ENCODE peak calls at places on chromosomes 7 and 10, in seven cellular contexts. I, C, M, D, L, B and W are unnamed samples.
A peak's percentile ranks its signal among the peaks of the same experiment; 100 is the strongest.

GRCh38 chr7:7761340-7761973 is 43.0 kb upstream of the RPA3 start:
- DNase-seq in M (no peak), I (no peak), L (no peak), B (no peak), D (peak; percentile 60), C (no peak), W (no peak)

GRCh38 chr7:47572101-47572460 is 9.8 kb downstream of the TNS3 start:
- DNase-seq in M (no peak), I (no peak), C (no peak), L (no peak), B (no peak), D (no peak), W (no peak)

GRCh38 chr7:138752568-138753518 is 45.0 kb upstream of the TMEM213 start:
- DNase-seq in L (peak; percentile 51), C (no peak), I (no peak), D (peak; percentile 63), M (no peak), B (no peak), W (no peak)

GRCh38 chr10:116241025-116241424 is 32.0 kb downstream of the GFRA1 start:
- DNase-seq in L (no peak), I (no peak), D (no peak), B (no peak), M (no peak), C (no peak), W (no peak)

GRCh38 chr7:92832623-92833023 is 3.8 kb downstream of the CDK6 start:
- DNase-seq in D (no peak), C (no peak), I (no peak), B (no peak), L (no peak), M (no peak), W (no peak)

GRCh38 chr10:89153086-89153485 is 54.0 kb downstream of the CH25H start:
- DNase-seq in L (no peak), D (no peak), M (no peak), C (no peak), I (no peak), B (no peak), W (no peak)

GRCh38 chr7:144473908-144474307 is 70.4 kb upstream of the NOBOX start:
- DNase-seq in D (no peak), I (no peak), C (no peak), L (no peak), B (no peak), M (no peak), W (no peak)

GRCh38 chr10:122333037-122333436 is 41.5 kb upstream of the PLEKHA1 start:
- DNase-seq in L (no peak), D (no peak), M (no peak), C (no peak), I (no peak), B (no peak), W (no peak)

GRCh38 chr7:116726713-116727431 is 54.9 kb downstream of the MET start:
- DNase-seq in L (no peak), M (no peak), B (no peak), D (no peak), C (no peak), I (no peak), W (no peak)

GRCh38 chr7:121503730-121504129 is 107.6 kb upstream of the FAM3C start:
- DNase-seq in L (no peak), D (no peak), C (no peak), M (no peak), I (no peak), B (no peak), W (no peak)

GRCh38 chr10:119542357-119542989 is at the start of gene RGS10:
- DNase-seq in M (no peak), D (peak; percentile 76), C (peak; percentile 94), I (peak; percentile 67), B (peak; percentile 68), L (peak; percentile 78), W (no peak)

GRCh38 chr10:101901340-101901739 is 57.7 kb upstream of the KCNIP2 start:
- DNase-seq in C (no peak), M (no peak), I (no peak), D (no peak), L (no peak), B (no peak), W (no peak)

GRCh38 chr10:84825330-84825729 is 496.9 kb downstream of the CCSER2 start:
- DNase-seq in D (peak; percentile 18), L (no peak), C (no peak), I (no peak), B (no peak), M (no peak), W (no peak)

GRCh38 chr10:78714225-78714624 is 354.5 kb upstream of the ZMIZ1 start:
- DNase-seq in C (no peak), D (no peak), B (no peak), I (no peak), L (no peak), M (no peak), W (no peak)

GRCh38 chr7:64634406-64635062 is 31.4 kb upstream of the ZNF107 start:
- DNase-seq in M (no peak), B (no peak), I (no peak), L (no peak), D (no peak), C (no peak), W (no peak)

GRCh38 chr7:24573008-24573553 is at the start of gene PALS2:
- DNase-seq in M (no peak), I (peak; percentile 43), L (peak; percentile 76), B (peak; percentile 82), C (peak; percentile 80), D (peak; percentile 77), W (no peak)

GRCh38 chr7:41942468-41943097 is 239.7 kb upstream of the INHBA start:
- DNase-seq in C (no peak), L (no peak), B (peak; percentile 51), I (no peak), D (peak; percentile 22), M (no peak), W (no peak)

GRCh38 chr10:25455980-25456567 is 281.3 kb downstream of the GPR158 start:
- DNase-seq in I (no peak), L (no peak), B (no peak), M (no peak), D (no peak), C (no peak), W (no peak)

GRCh38 chr10:87916515-87916914 is 53.1 kb downstream of the PTEN start:
- DNase-seq in I (no peak), M (no peak), L (no peak), B (no peak), D (no peak), C (no peak), W (no peak)

GRCh38 chr10:103784723-103785418 is 70.5 kb downstream of the SH3PXD2A start:
- DNase-seq in D (no peak), B (no peak), I (no peak), C (no peak), L (peak; percentile 81), M (no peak), W (no peak)

GRCh38 chr7:155354371-155355048 is 56.8 kb downstream of the INSIG1 start:
- DNase-seq in I (no peak), B (no peak), D (no peak), M (no peak), C (no peak), L (no peak), W (no peak)

GRCh38 chr10:48779077-48779476 is 94.4 kb downstream of the WDFY4 start:
- DNase-seq in C (no peak), I (no peak), L (no peak), D (no peak), M (no peak), B (no peak), W (peak; percentile 79)

GRCh38 chr7:31371621-31372020 is 31.1 kb upstream of the NEUROD6 start:
- DNase-seq in I (no peak), L (no peak), B (no peak), M (peak; percentile 7), C (no peak), D (no peak), W (no peak)

GRCh38 chr7:8176370-8177081 is 85.4 kb downstream of the ICA1 start:
- DNase-seq in I (no peak), B (no peak), M (no peak), C (no peak), L (no peak), D (no peak), W (no peak)

GRCh38 chr7:108211382-108212201 is 81.4 kb upstream of the LAMB4 start:
- DNase-seq in B (no peak), L (peak; percentile 31), I (no peak), C (no peak), M (no peak), D (peak; percentile 96), W (no peak)

GRCh38 chr10:38146579-38147333 is 52.6 kb downstream of the ZNF37A start:
- DNase-seq in M (no peak), I (no peak), D (no peak), L (no peak), B (no peak), C (no peak), W (no peak)

GRCh38 chr7:140453273-140453672 is 26.0 kb downstream of the MKRN1 start:
- DNase-seq in I (no peak), M (no peak), C (no peak), L (no peak), B (no peak), D (no peak), W (no peak)

GRCh38 chr7:105707381-105707780 is 126.1 kb upstream of the EFCAB10 start:
- DNase-seq in I (no peak), L (no peak), D (no peak), M (no peak), C (no peak), B (no peak), W (no peak)

GRCh38 chr10:44864637-44865288 is 46.4 kb upstream of the TMEM72 start:
- DNase-seq in D (peak; percentile 78), M (peak; percentile 51), C (peak; percentile 94), L (peak; percentile 92), B (peak; percentile 93), I (peak; percentile 90), W (peak; percentile 98)

GRCh38 chr10:8054498-8055407 is at the start of gene GATA3:
- DNase-seq in B (no peak), C (no peak), D (peak; percentile 86), I (no peak), M (no peak), L (peak; percentile 64), W (no peak)

GRCh38 chr10:63337455-63338251 is 128.1 kb downstream of the JMJD1C start:
- DNase-seq in D (no peak), C (no peak), B (no peak), I (no peak), M (no peak), L (no peak), W (no peak)
- TF ChIP-seq EP300 in D (no peak), C (no peak), B (no peak), I (no peak), M (no peak), L (no peak), W (no peak)

GRCh38 chr10:58972576-58973234 is 203.7 kb upstream of the PHYHIPL start:
- DNase-seq in D (no peak), L (no peak), B (no peak), C (no peak), I (no peak), M (no peak), W (peak; percentile 37)
- TF ChIP-seq EP300 in D (no peak), L (no peak), B (no peak), C (no peak), I (no peak), M (no peak), W (no peak)

GRCh38 chr7:157059534-157059933 is 49.1 kb upstream of the MNX1 start:
- DNase-seq in M (no peak), C (no peak), B (no peak), D (no peak), I (no peak), L (no peak), W (no peak)
- TF ChIP-seq EP300 in M (no peak), C (no peak), B (no peak), D (no peak), I (no peak), L (no peak), W (no peak)

GRCh38 chr10:76971565-76972170 is 665.9 kb downstream of the KCNMA1 start:
- DNase-seq in M (no peak), B (no peak), L (no peak), D (no peak), I (no peak), C (no peak), W (no peak)
- TF ChIP-seq EP300 in M (no peak), B (no peak), L (no peak), D (no peak), I (no peak), C (no peak), W (no peak)